ENCODE peak calls at places on chromosomes 11 and 22, in four cellular contexts. S is K562, H is GM12878, O is HL-60. Q is an unnamed sample.
A peak's percentile ranks its signal among the peaks of the same experiment; 100 is the strongest.

GRCh38 chr11:92667446-92668165 is 301.8 kb upstream of the MTNR1B start:
- DNase-seq in S (no peak), H (no peak), O (no peak), Q (no peak)

GRCh38 chr22:21975854-21976345 is 6.7 kb downstream of the TOP3B start:
- DNase-seq in S (no peak), H (no peak), O (no peak), Q (no peak)

GRCh38 chr11:3823303-3823702 is 14.9 kb downstream of the PGAP2 start:
- DNase-seq in S (no peak), H (no peak), O (no peak), Q (no peak)

GRCh38 chr22:38290347-38290746 is 17.5 kb upstream of the TMEM184B start:
- DNase-seq in S (no peak), H (no peak), O (peak; percentile 33), Q (no peak)

GRCh38 chr11:117856892-117857291 is 19.6 kb downstream of the FXYD6 start:
- DNase-seq in S (no peak), H (no peak), O (no peak), Q (no peak)

GRCh38 chr11:113664069-113664980 is 41.8 kb downstream of the TMPRSS5 start:
- DNase-seq in S (peak; percentile 58), H (no peak), O (no peak), Q (no peak)

GRCh38 chr11:129979046-129979605 is 23.5 kb downstream of the PRDM10 start:
- DNase-seq in S (no peak), H (no peak), O (no peak), Q (no peak)

GRCh38 chr22:47053865-47054185 is 291.4 kb downstream of the TBC1D22A start:
- DNase-seq in S (no peak), H (no peak), O (no peak), Q (no peak)

GRCh38 chr22:37088108-37088605 is 21.4 kb downstream of the TMPRSS6 start:
- DNase-seq in S (peak; percentile 28), H (no peak), O (no peak), Q (no peak)

GRCh38 chr11:15850992-15851615 is 505.2 kb downstream of the SOX6 start:
- DNase-seq in S (no peak), H (no peak), O (no peak), Q (no peak)

GRCh38 chr11:44315947-44316387 is 6.0 kb upstream of the ALX4 start:
- DNase-seq in S (no peak), H (no peak), O (no peak), Q (no peak)

GRCh38 chr11:59899532-59899931 is 20.9 kb downstream of the OOSP3 start:
- DNase-seq in S (no peak), H (no peak), O (peak; percentile 51), Q (no peak)

GRCh38 chr22:32042924-32043323 is at the start of gene SLC5A1:
- DNase-seq in S (no peak), H (no peak), O (no peak), Q (no peak)

GRCh38 chr11:12087075-12087775 is 23.2 kb upstream of the MICAL2 start:
- DNase-seq in S (no peak), H (no peak), O (peak; percentile 25), Q (no peak)

GRCh38 chr11:90542092-90542491 is 319.2 kb upstream of the CHORDC1 start:
- DNase-seq in S (no peak), H (no peak), O (no peak), Q (no peak)

GRCh38 chr22:47678667-47679287 is 916.3 kb downstream of the TBC1D22A start:
- DNase-seq in S (peak; percentile 8), H (no peak), O (no peak), Q (no peak)

GRCh38 chr11:67628710-67629385 is 889 bp downstream of the NUDT8 start:
- DNase-seq in S (no peak), H (no peak), O (no peak), Q (no peak)

GRCh38 chr22:31102441-31103081 is 4.8 kb downstream of the SELENOM start:
- DNase-seq in S (no peak), H (no peak), O (no peak), Q (no peak)

GRCh38 chr11:76799061-76799804 is 16.1 kb downstream of the TSKU start:
- DNase-seq in S (peak; percentile 92), H (no peak), O (peak; percentile 62), Q (peak; percentile 94)

GRCh38 chr11:122197055-122197987 is 81.3 kb upstream of the BLID start:
- DNase-seq in S (no peak), H (no peak), O (no peak), Q (no peak)

GRCh38 chr11:130677486-130678153 is 229.2 kb downstream of the ADAMTS15 start:
- DNase-seq in S (no peak), H (no peak), O (no peak), Q (no peak)

GRCh38 chr11:6647282-6647679 is 8.3 kb downstream of the DCHS1 start:
- DNase-seq in S (no peak), H (no peak), O (no peak), Q (no peak)

GRCh38 chr11:120525285-120526085 is 13.9 kb downstream of the GRIK4 start:
- DNase-seq in S (no peak), H (no peak), O (no peak), Q (no peak)

GRCh38 chr11:31240340-31240904 is 129.1 kb downstream of the DCDC1 start:
- DNase-seq in S (peak; percentile 24), H (no peak), O (peak; percentile 32), Q (no peak)

GRCh38 chr11:73194034-73194507 is 24.0 kb upstream of the P2RY2 start:
- DNase-seq in S (no peak), H (no peak), O (no peak), Q (no peak)

DNA sequence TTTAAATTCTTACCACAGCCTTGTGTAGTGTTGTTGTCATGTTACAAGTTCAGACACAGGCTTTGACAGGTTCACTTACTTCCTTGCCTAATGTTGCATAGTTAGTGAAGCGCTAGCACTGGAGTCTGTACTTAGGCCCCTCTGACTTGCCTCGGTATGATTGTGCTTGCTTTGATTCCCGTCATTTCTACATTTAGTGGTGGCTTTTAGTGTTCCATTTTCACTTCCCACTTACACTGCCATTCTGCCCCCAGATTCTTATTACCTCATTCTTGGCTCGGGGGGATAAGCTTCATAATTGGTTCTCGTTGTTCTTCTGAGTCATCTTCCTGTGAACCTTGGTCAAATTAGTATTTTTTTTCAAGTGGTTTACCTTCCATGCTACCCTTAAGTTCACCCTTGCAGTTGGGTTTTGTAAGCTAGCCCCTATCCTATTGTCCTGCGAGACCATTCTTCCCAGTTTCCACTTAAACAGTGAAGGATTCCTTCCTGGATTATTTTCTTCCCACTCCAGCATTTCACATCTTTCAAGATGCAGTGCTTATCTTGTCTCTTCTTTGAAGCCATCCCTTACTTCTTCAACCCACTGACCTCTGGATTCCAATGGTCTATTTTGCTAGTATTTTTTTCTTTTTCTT is 68.7 kb downstream of the DDX10 start:
- DNase-seq in S (peak; percentile 15), H (peak; percentile 93), O (peak; percentile 3), Q (peak; percentile 5)
- TF ChIP-seq SPI1 in S (no peak), H (peak; percentile 86), O (no peak), Q (peak; percentile 92)

GRCh38 chr22:29633514-29634312 is 30.3 kb downstream of the NF2 start:
- DNase-seq in S (peak; percentile 12), H (no peak), O (no peak), Q (no peak)

GRCh38 chr22:29632672-29633071 is 29.2 kb downstream of the NF2 start:
- DNase-seq in S (no peak), H (no peak), O (no peak), Q (no peak)

GRCh38 chr22:29636751-29637150 is 33.3 kb downstream of the NF2 start:
- DNase-seq in S (no peak), H (no peak), O (no peak), Q (no peak)

GRCh38 chr22:29638678-29639077 is 35.2 kb downstream of the NF2 start:
- DNase-seq in S (no peak), H (no peak), O (no peak), Q (no peak)

DNA sequence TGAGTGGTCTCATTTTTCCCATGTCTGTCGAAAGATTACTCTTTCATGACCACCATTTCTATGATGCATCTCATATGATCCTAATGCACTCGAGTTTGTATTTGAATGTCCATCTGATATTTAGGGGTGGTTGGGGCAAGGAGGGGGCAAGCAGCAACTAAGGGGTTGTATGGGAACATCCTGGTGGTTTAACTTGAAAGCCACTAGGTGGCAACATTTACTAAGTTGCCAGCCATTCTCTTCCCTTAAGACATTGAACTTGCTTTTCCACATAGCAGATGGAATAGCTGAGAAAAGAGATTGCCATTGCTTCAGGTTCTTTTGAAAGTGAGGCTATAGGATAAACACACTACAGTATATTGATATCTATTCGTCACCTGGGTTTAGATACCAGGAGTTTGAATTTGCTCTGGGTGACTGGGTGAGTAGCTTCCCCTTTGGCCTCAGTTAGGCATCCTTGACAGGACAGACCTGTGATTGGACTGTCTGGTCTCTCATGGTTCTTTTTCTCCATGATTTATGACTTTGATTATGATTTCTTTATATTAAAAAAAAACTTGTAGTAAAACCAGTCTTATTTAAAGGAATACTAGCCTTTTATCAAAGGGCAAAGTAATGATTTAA is 32.4 kb downstream of the NF2 start:
- DNase-seq in S (peak; percentile 30), H (peak; percentile 23), O (peak; percentile 24), Q (no peak)
- TF ChIP-seq SPI1 in S (no peak), H (no peak), O (no peak), Q (no peak)

DNA sequence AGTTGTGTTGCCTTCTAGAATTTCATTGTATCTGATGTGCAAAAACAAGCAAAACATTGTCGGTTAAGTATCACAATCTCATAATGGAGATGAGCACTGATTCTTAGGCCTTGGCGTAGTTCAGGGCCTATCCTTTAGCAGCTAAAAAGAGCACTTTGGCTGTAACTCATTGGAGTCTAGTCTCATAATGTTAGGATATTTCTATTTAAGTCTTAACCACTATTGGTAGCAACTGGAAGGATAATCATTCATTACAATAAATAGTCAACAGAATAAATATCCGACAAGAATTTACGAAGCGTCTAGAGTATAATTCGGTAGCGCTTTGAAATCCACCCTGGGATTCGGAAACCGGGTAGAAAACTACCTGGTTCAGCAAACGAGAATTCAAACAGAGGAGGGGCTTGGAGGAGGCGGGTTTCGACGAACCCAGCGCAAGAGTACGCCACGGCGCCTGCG is 461 bp upstream of the EED start:
- DNase-seq in S (peak; percentile 93), H (no peak), O (peak; percentile 93), Q (peak; percentile 52)
- TF ChIP-seq SPI1 in S (no peak), H (no peak), O (no peak), Q (no peak)

DNA sequence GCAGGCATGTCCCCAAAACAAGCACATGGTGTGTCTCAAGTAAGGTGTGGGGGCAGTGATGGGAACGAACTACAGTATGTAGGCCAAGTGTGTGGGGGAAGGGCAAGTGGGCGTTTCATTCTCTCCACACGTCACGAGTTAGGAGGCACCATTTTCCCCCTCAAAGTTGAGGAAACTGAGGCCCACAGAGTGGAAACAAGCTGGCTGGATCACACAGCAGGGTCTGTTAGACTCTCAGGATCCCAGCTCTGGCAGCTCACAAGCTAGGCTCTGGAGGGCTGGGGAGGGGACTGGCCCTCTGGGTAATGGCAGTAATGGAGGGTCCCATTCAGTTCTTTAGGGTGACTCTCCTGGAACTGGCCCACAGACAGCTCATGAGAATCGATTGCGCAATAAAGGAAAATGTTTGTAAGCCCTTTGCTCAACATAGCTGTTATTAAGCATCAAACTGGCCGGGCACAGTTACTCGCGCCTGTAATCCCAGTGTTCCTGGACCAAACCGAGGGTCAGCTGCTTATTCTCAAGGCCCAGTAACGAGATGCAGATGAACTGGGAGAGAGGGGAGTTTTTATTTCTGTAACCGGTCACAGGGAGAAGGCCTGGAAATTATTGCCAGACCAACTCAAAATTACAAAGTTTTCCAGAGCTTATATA is 24.1 kb upstream of the TUB start:
- DNase-seq in S (no peak), H (no peak), O (no peak), Q (no peak)
- TF ChIP-seq SPI1 in S (no peak), H (no peak), O (no peak), Q (no peak)

GRCh38 chr22:50531546-50532352 is 1.9 kb upstream of the TYMP start:
- DNase-seq in S (no peak), H (no peak), O (peak; percentile 70), Q (peak; percentile 52)
- TF ChIP-seq SPI1 in S (no peak), H (no peak), O (no peak), Q (no peak)